ENCODE peak calls at places on chromosomes 2 and 18, in ten cellular contexts. One of them, this sample, is unnamed.
A peak's percentile ranks its signal among the peaks of the same experiment; 100 is the strongest.

GRCh38 chr2:23788100-23788499 is 138.8 kb downstream of the ATAD2B start:
- DNase-seq in HCT116: no peak
- DNase-seq in heart right ventricle: no peak
- DNase-seq in keratinocyte: no peak
- DNase-seq in suprapubic skin: no peak
- DNase-seq in cardiac muscle cell: no peak
- DNase-seq in right lobe of liver: no peak
- DNase-seq in tibial artery: no peak
- DNase-seq in IMR-90: no peak
- DNase-seq in neural progenitor cell: no peak
- DNase-seq in this sample: no peak

GRCh38 chr18:78422336-78422735 is 557.3 kb upstream of the SALL3 start:
- DNase-seq in HCT116: no peak
- DNase-seq in heart right ventricle: no peak
- DNase-seq in keratinocyte: no peak
- DNase-seq in suprapubic skin: no peak
- DNase-seq in cardiac muscle cell: no peak
- DNase-seq in right lobe of liver: no peak
- DNase-seq in tibial artery: no peak
- DNase-seq in IMR-90: no peak
- DNase-seq in neural progenitor cell: no peak
- DNase-seq in this sample: no peak

GRCh38 chr2:25671622-25672021 is 1.8 kb downstream of the DTNB start:
- DNase-seq in HCT116: no peak
- DNase-seq in heart right ventricle: no peak
- DNase-seq in keratinocyte: no peak
- DNase-seq in suprapubic skin: no peak
- DNase-seq in cardiac muscle cell: no peak
- DNase-seq in right lobe of liver: no peak
- DNase-seq in tibial artery: no peak
- DNase-seq in IMR-90: no peak
- DNase-seq in neural progenitor cell: no peak
- DNase-seq in this sample: no peak

GRCh38 chr2:172972005-172972619 is 103.5 kb upstream of the MAP3K20 start:
- DNase-seq in HCT116: peak; percentile 36
- DNase-seq in heart right ventricle: peak; percentile 42
- DNase-seq in keratinocyte: no peak
- DNase-seq in suprapubic skin: no peak
- DNase-seq in cardiac muscle cell: peak; percentile 64
- DNase-seq in right lobe of liver: peak; percentile 66
- DNase-seq in tibial artery: no peak
- DNase-seq in IMR-90: peak; percentile 48
- DNase-seq in neural progenitor cell: peak; percentile 76
- DNase-seq in this sample: peak; percentile 6

GRCh38 chr2:146457221-146457620 is 1387.6 kb upstream of the ACVR2A start:
- DNase-seq in HCT116: no peak
- DNase-seq in heart right ventricle: no peak
- DNase-seq in keratinocyte: no peak
- DNase-seq in suprapubic skin: no peak
- DNase-seq in cardiac muscle cell: no peak
- DNase-seq in right lobe of liver: no peak
- DNase-seq in tibial artery: no peak
- DNase-seq in IMR-90: no peak
- DNase-seq in neural progenitor cell: no peak
- DNase-seq in this sample: no peak

GRCh38 chr18:24413148-24413547 is 13.3 kb upstream of the IMPACT start:
- DNase-seq in HCT116: no peak
- DNase-seq in heart right ventricle: peak; percentile 15
- DNase-seq in keratinocyte: no peak
- DNase-seq in suprapubic skin: no peak
- DNase-seq in cardiac muscle cell: no peak
- DNase-seq in right lobe of liver: no peak
- DNase-seq in tibial artery: no peak
- DNase-seq in IMR-90: no peak
- DNase-seq in neural progenitor cell: peak; percentile 54
- DNase-seq in this sample: no peak

GRCh38 chr2:180180511-180180910 is 173.4 kb upstream of the CWC22 start:
- DNase-seq in HCT116: no peak
- DNase-seq in heart right ventricle: no peak
- DNase-seq in keratinocyte: no peak
- DNase-seq in suprapubic skin: no peak
- DNase-seq in cardiac muscle cell: no peak
- DNase-seq in right lobe of liver: no peak
- DNase-seq in tibial artery: no peak
- DNase-seq in IMR-90: no peak
- DNase-seq in neural progenitor cell: no peak
- DNase-seq in this sample: no peak

GRCh38 chr2:72278046-72278445 is 130.4 kb upstream of the CYP26B1 start:
- DNase-seq in HCT116: no peak
- DNase-seq in heart right ventricle: no peak
- DNase-seq in keratinocyte: no peak
- DNase-seq in suprapubic skin: no peak
- DNase-seq in cardiac muscle cell: no peak
- DNase-seq in right lobe of liver: no peak
- DNase-seq in tibial artery: no peak
- DNase-seq in IMR-90: peak; percentile 79
- DNase-seq in neural progenitor cell: no peak
- DNase-seq in this sample: no peak

GRCh38 chr18:74775239-74775638 is 177.6 kb downstream of the ZNF407 start:
- DNase-seq in HCT116: no peak
- DNase-seq in heart right ventricle: no peak
- DNase-seq in keratinocyte: no peak
- DNase-seq in suprapubic skin: no peak
- DNase-seq in cardiac muscle cell: no peak
- DNase-seq in right lobe of liver: no peak
- DNase-seq in tibial artery: no peak
- DNase-seq in IMR-90: peak; percentile 98
- DNase-seq in neural progenitor cell: no peak
- DNase-seq in this sample: no peak

GRCh38 chr2:191311-192190 is 72.3 kb downstream of the SH3YL1 start:
- DNase-seq in HCT116: no peak
- DNase-seq in heart right ventricle: no peak
- DNase-seq in keratinocyte: no peak
- DNase-seq in suprapubic skin: no peak
- DNase-seq in cardiac muscle cell: no peak
- DNase-seq in right lobe of liver: no peak
- DNase-seq in tibial artery: no peak
- DNase-seq in IMR-90: no peak
- DNase-seq in neural progenitor cell: no peak
- DNase-seq in this sample: no peak

GRCh38 chr2:16187517-16187887 is 247.2 kb downstream of the MYCN start:
- DNase-seq in HCT116: no peak
- DNase-seq in heart right ventricle: no peak
- DNase-seq in keratinocyte: no peak
- DNase-seq in suprapubic skin: no peak
- DNase-seq in cardiac muscle cell: no peak
- DNase-seq in right lobe of liver: no peak
- DNase-seq in tibial artery: no peak
- DNase-seq in IMR-90: no peak
- DNase-seq in neural progenitor cell: no peak
- DNase-seq in this sample: no peak

GRCh38 chr2:48452108-48452507 is 77.8 kb upstream of the STON1 start:
- DNase-seq in HCT116: no peak
- DNase-seq in heart right ventricle: no peak
- DNase-seq in keratinocyte: no peak
- DNase-seq in suprapubic skin: no peak
- DNase-seq in cardiac muscle cell: peak; percentile 19
- DNase-seq in right lobe of liver: no peak
- DNase-seq in tibial artery: no peak
- DNase-seq in IMR-90: no peak
- DNase-seq in neural progenitor cell: peak; percentile 37
- DNase-seq in this sample: no peak

GRCh38 chr2:203016716-203017115 is 2.0 kb downstream of the NBEAL1 start:
- DNase-seq in HCT116: no peak
- DNase-seq in heart right ventricle: no peak
- DNase-seq in keratinocyte: no peak
- DNase-seq in suprapubic skin: no peak
- DNase-seq in cardiac muscle cell: no peak
- DNase-seq in right lobe of liver: no peak
- DNase-seq in tibial artery: no peak
- DNase-seq in IMR-90: no peak
- DNase-seq in neural progenitor cell: no peak
- DNase-seq in this sample: no peak

DNA sequence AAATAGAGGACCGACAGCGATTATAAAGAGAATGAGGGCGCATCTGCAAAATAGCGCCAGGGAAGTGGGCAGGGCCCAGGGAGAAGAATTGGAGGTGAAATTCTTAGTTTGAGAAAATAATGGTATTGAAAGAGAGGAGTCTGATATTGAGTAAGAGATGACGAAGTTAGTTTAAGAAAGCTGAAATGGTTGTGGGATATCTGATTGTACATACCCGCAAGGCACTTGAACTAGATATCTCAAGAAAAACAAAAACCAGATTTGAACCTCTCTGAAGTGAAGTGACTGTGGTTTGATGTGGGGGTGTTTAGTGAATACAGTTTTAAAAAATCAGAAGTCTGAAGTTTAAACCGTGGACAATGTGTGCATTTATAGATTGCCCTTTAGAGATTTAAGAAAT is 38.9 kb downstream of the ZNF532 start:
- DNase-seq in HCT116: no peak
- DNase-seq in heart right ventricle: no peak
- DNase-seq in keratinocyte: no peak
- DNase-seq in suprapubic skin: no peak
- DNase-seq in cardiac muscle cell: no peak
- DNase-seq in right lobe of liver: no peak
- DNase-seq in tibial artery: no peak
- DNase-seq in IMR-90: no peak
- DNase-seq in neural progenitor cell: no peak
- DNase-seq in this sample: no peak
- TF ChIP-seq CTCF in HCT116: no peak
- TF ChIP-seq CTCF in heart right ventricle: no peak
- TF ChIP-seq CTCF in keratinocyte: no peak
- TF ChIP-seq CTCF in suprapubic skin: no peak
- TF ChIP-seq CTCF in cardiac muscle cell: no peak
- TF ChIP-seq CTCF in right lobe of liver: no peak
- TF ChIP-seq CTCF in tibial artery: no peak
- TF ChIP-seq CTCF in IMR-90: no peak
- TF ChIP-seq CTCF in neural progenitor cell: no peak
- TF ChIP-seq CTCF in this sample: no peak

GRCh38 chr2:230346921-230347533 is 20.0 kb downstream of the SP140L start:
- DNase-seq in HCT116: no peak
- DNase-seq in heart right ventricle: no peak
- DNase-seq in keratinocyte: no peak
- DNase-seq in suprapubic skin: no peak
- DNase-seq in cardiac muscle cell: no peak
- DNase-seq in right lobe of liver: no peak
- DNase-seq in tibial artery: no peak
- DNase-seq in IMR-90: peak; percentile 8
- DNase-seq in neural progenitor cell: no peak
- DNase-seq in this sample: no peak
- H3K9me3 ChIP-seq in HCT116: no peaks in the 10 kb centered on the region
- H3K9me3 ChIP-seq in heart right ventricle: peaks cover 35% of the 10 kb centered on the region
- H3K9me3 ChIP-seq in keratinocyte: no peaks in the 10 kb centered on the region
- H3K9me3 ChIP-seq in suprapubic skin: peaks cover 5% of the 10 kb centered on the region
- H3K9me3 ChIP-seq in cardiac muscle cell: no peaks in the 10 kb centered on the region
- H3K9me3 ChIP-seq in right lobe of liver: no peaks in the 10 kb centered on the region
- H3K9me3 ChIP-seq in tibial artery: no peaks in the 10 kb centered on the region
- H3K9me3 ChIP-seq in IMR-90: no peaks in the 10 kb centered on the region
- H3K9me3 ChIP-seq in neural progenitor cell: no peaks in the 10 kb centered on the region
- H3K9me3 ChIP-seq in this sample: peaks cover 29% of the 10 kb centered on the region

DNA sequence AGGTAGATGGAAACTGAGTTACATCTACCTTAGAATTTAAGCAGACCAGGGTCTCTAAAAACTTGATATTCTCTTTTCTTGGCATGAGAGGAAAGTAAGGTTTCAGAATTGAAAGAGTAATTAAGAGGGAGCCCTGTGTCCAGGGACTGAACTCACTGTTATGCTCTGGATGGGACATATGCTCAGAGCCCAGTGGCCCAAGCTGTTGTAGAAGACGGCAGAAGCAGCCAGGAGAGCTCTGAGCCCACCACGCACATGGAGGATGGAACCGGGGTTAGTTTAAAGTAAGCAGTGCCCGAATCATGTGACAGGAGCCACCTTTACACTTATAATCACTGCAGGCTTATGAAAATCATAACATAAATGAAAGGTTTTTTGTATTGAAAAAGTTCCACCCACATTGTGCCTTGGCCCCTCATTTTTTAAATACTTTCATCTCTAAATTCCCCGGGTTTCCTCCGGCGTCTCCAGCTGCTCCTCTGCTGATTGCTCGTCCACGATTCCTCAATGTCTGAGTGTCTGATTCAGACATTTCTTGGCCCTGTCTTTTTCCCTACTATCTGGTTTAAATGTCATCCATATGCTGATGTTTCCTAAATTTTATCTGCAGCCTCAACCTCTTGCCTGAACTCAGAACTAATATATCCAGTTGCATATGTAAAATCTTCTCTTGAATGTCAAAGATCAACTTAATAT is 36.1 kb upstream of the SPTBN1 start:
- DNase-seq in HCT116: no peak
- DNase-seq in heart right ventricle: no peak
- DNase-seq in keratinocyte: no peak
- DNase-seq in suprapubic skin: no peak
- DNase-seq in cardiac muscle cell: no peak
- DNase-seq in right lobe of liver: no peak
- DNase-seq in tibial artery: no peak
- DNase-seq in IMR-90: no peak
- DNase-seq in neural progenitor cell: no peak
- DNase-seq in this sample: no peak
- H3K27ac ChIP-seq in HCT116: no peak overlapping the region
- H3K27ac ChIP-seq in heart right ventricle: peak overlapping the region; percentile 80
- H3K27ac ChIP-seq in keratinocyte: no peak overlapping the region
- H3K27ac ChIP-seq in suprapubic skin: peak overlapping the region; percentile 57
- H3K27ac ChIP-seq in cardiac muscle cell: no peak overlapping the region
- H3K27ac ChIP-seq in right lobe of liver: peak overlapping the region; percentile 41
- H3K27ac ChIP-seq in tibial artery: no peak overlapping the region
- H3K27ac ChIP-seq in IMR-90: no peak overlapping the region
- H3K27ac ChIP-seq in neural progenitor cell: no peak overlapping the region
- H3K27ac ChIP-seq in this sample: no peak overlapping the region

GRCh38 chr2:204024503-204024902 is 87.9 kb downstream of the ICOS start:
- DNase-seq in HCT116: peak; percentile 19
- DNase-seq in heart right ventricle: no peak
- DNase-seq in keratinocyte: peak; percentile 2
- DNase-seq in suprapubic skin: no peak
- DNase-seq in cardiac muscle cell: peak; percentile 37
- DNase-seq in right lobe of liver: no peak
- DNase-seq in tibial artery: no peak
- DNase-seq in IMR-90: peak; percentile 20
- DNase-seq in neural progenitor cell: peak; percentile 50
- DNase-seq in this sample: no peak

GRCh38 chr2:204027105-204027504 is 90.5 kb downstream of the ICOS start:
- DNase-seq in HCT116: no peak
- DNase-seq in heart right ventricle: no peak
- DNase-seq in keratinocyte: peak; percentile 1
- DNase-seq in suprapubic skin: no peak
- DNase-seq in cardiac muscle cell: no peak
- DNase-seq in right lobe of liver: no peak
- DNase-seq in tibial artery: no peak
- DNase-seq in IMR-90: peak; percentile 13
- DNase-seq in neural progenitor cell: no peak
- DNase-seq in this sample: no peak

GRCh38 chr2:204023088-204023487 is 86.5 kb downstream of the ICOS start:
- DNase-seq in HCT116: no peak
- DNase-seq in heart right ventricle: no peak
- DNase-seq in keratinocyte: no peak
- DNase-seq in suprapubic skin: no peak
- DNase-seq in cardiac muscle cell: no peak
- DNase-seq in right lobe of liver: no peak
- DNase-seq in tibial artery: no peak
- DNase-seq in IMR-90: no peak
- DNase-seq in neural progenitor cell: no peak
- DNase-seq in this sample: peak; percentile 25

GRCh38 chr2:204026294-204026693 is 89.7 kb downstream of the ICOS start:
- DNase-seq in HCT116: no peak
- DNase-seq in heart right ventricle: no peak
- DNase-seq in keratinocyte: no peak
- DNase-seq in suprapubic skin: no peak
- DNase-seq in cardiac muscle cell: no peak
- DNase-seq in right lobe of liver: no peak
- DNase-seq in tibial artery: no peak
- DNase-seq in IMR-90: no peak
- DNase-seq in neural progenitor cell: no peak
- DNase-seq in this sample: no peak

GRCh38 chr2:204024906-204025475 is 88.4 kb downstream of the ICOS start:
- DNase-seq in HCT116: no peak
- DNase-seq in heart right ventricle: no peak
- DNase-seq in keratinocyte: no peak
- DNase-seq in suprapubic skin: no peak
- DNase-seq in cardiac muscle cell: peak; percentile 29
- DNase-seq in right lobe of liver: no peak
- DNase-seq in tibial artery: no peak
- DNase-seq in IMR-90: no peak
- DNase-seq in neural progenitor cell: no peak
- DNase-seq in this sample: no peak
- TF ChIP-seq CTCF in HCT116: no peak
- TF ChIP-seq CTCF in heart right ventricle: no peak
- TF ChIP-seq CTCF in keratinocyte: no peak
- TF ChIP-seq CTCF in suprapubic skin: no peak
- TF ChIP-seq CTCF in cardiac muscle cell: no peak
- TF ChIP-seq CTCF in right lobe of liver: no peak
- TF ChIP-seq CTCF in tibial artery: no peak
- TF ChIP-seq CTCF in IMR-90: no peak
- TF ChIP-seq CTCF in neural progenitor cell: no peak
- TF ChIP-seq CTCF in this sample: no peak